ENCODE peak calls at places on chromosomes 7 and 10, in eight cellular contexts. Z is omental fat pad; U is AG04450; V is ecto neural progenitor cell; S is ascending aorta; R is cardiac fibroblast; C is fibroblast of mammary gland; J is stimulated activated CD4-positive, alpha-beta T cell treated with anti-CD3 and anti-CD28 coated beads, Interleukin-15, amount 100 ng/mL, for 24 hours. P is an unnamed sample.

GRCh38 chr7:12369072-12369471 is 34.6 kb downstream of the VWDE start:
- DNase-seq in J (no peak), U (no peak), V (no peak), Z (no peak), S (no peak), C (no peak), R (no peak), P (no peak)

GRCh38 chr10:38027992-38028391 is 17.5 kb downstream of the ZNF33A start:
- DNase-seq in U (no peak), V (no peak), Z (no peak), J (no peak), R (peak), S (no peak), C (peak), P (no peak)

GRCh38 chr7:17690030-17690429 is 250.3 kb downstream of the SNX13 start:
- DNase-seq in S (no peak), C (peak), Z (no peak), V (no peak), U (peak), J (no peak), R (peak), P (no peak)

GRCh38 chr10:48538611-48539010 is 66.3 kb downstream of the ARHGAP22 start:
- DNase-seq in R (no peak), S (no peak), J (no peak), U (no peak), Z (no peak), V (no peak), C (no peak), P (no peak)

GRCh38 chr10:26931223-26931622 is 70.5 kb upstream of the ABI1 start:
- DNase-seq in C (no peak), Z (no peak), V (no peak), R (no peak), U (no peak), J (peak), S (no peak), P (no peak)

GRCh38 chr7:83011954-83012353 is 150.7 kb downstream of the PCLO start:
- DNase-seq in J (no peak), R (no peak), U (no peak), Z (no peak), V (no peak), C (no peak), S (no peak), P (no peak)

GRCh38 chr10:19945275-19945674 is 129.0 kb downstream of the PLXDC2 start:
- DNase-seq in J (no peak), Z (no peak), R (no peak), U (no peak), C (peak), V (no peak), S (no peak), P (no peak)

GRCh38 chr10:100516847-100517246 is 2.8 kb downstream of the SEC31B start:
- DNase-seq in U (no peak), Z (no peak), S (no peak), J (no peak), C (no peak), V (no peak), R (no peak), P (no peak)

GRCh38 chr7:37709631-37710509 is 26.3 kb downstream of the GPR141 start:
- DNase-seq in U (no peak), C (no peak), S (no peak), J (no peak), V (no peak), Z (no peak), R (no peak), P (no peak)

GRCh38 chr7:151246161-151247015 is 2.1 kb downstream of the SMARCD3 start:
- DNase-seq in Z (no peak), S (no peak), V (no peak), J (no peak), C (no peak), R (no peak), U (no peak), P (no peak)

GRCh38 chr10:60818134-60818770 is 40.0 kb downstream of the CDK1 start:
- DNase-seq in Z (no peak), V (no peak), U (no peak), R (peak), S (no peak), J (no peak), C (peak), P (no peak)

GRCh38 chr10:101224060-101224909 is 5.0 kb downstream of the LBX1 start:
- DNase-seq in U (no peak), V (peak), R (no peak), S (no peak), Z (no peak), C (no peak), J (no peak), P (no peak)

GRCh38 chr10:36425140-36425797 is 700.1 kb upstream of the ANKRD30A start:
- DNase-seq in U (no peak), C (peak), V (no peak), R (no peak), S (no peak), J (no peak), Z (no peak), P (no peak)

GRCh38 chr7:123966936-123967335 is 41.9 kb downstream of the SPAM1 start:
- DNase-seq in C (no peak), R (no peak), J (no peak), Z (no peak), V (no peak), U (no peak), S (no peak), P (no peak)

GRCh38 chr7:151378496-151379192 is 31.2 kb downstream of the WDR86 start:
- DNase-seq in Z (peak), U (no peak), S (no peak), R (no peak), V (no peak), C (no peak), J (no peak), P (no peak)

GRCh38 chr7:95840953-95841950 is 68.9 kb downstream of the DYNC1I1 start:
- DNase-seq in S (no peak), U (no peak), C (peak), Z (no peak), V (no peak), J (no peak), R (peak), P (no peak)

GRCh38 chr10:127148066-127148932 is 48.1 kb downstream of the INSYN2A start:
- DNase-seq in U (peak), V (no peak), J (no peak), C (peak), S (no peak), R (peak), Z (no peak), P (no peak)

GRCh38 chr10:81820418-81820817 is 54.6 kb upstream of the NRG3 start:
- DNase-seq in R (peak), C (no peak), V (no peak), Z (no peak), J (no peak), S (no peak), U (no peak), P (no peak)

GRCh38 chr7:43869898-43870240 is 552 bp upstream of the MRPS24 start:
- DNase-seq in Z (no peak), U (peak), C (peak), S (no peak), R (peak), J (peak), V (no peak), P (no peak)

GRCh38 chr10:121999301-121999700 is 10.3 kb downstream of the TACC2 start:
- DNase-seq in J (no peak), Z (no peak), V (no peak), S (no peak), R (no peak), C (peak), U (no peak), P (no peak)

GRCh38 chr7:65233409-65234034 is 140.1 kb upstream of the ZNF92 start:
- DNase-seq in V (peak), U (no peak), J (no peak), Z (no peak), C (no peak), R (no peak), S (no peak), P (no peak)

GRCh38 chr7:44769381-44770209 is 20.9 kb downstream of the ZMIZ2 start:
- DNase-seq in C (peak), R (peak), S (no peak), U (no peak), Z (no peak), J (no peak), V (no peak), P (no peak)

GRCh38 chr7:46651070-46651469 is 730.0 kb upstream of the IGFBP3 start:
- DNase-seq in C (no peak), J (no peak), V (no peak), S (no peak), Z (no peak), R (no peak), U (no peak), P (no peak)

GRCh38 chr10:95464280-95464679 is 96.9 kb downstream of the SORBS1 start:
- DNase-seq in J (no peak), C (no peak), V (no peak), R (no peak), S (no peak), Z (no peak), U (no peak), P (no peak)

P was measured in thoracic aorta.